ENCODE peak calls at places on chromosomes 4 and X, in eight cellular contexts. One of them, this sample, is unnamed. For H3K4me1 and H3K9me3, the result is how much of the 10 kb centered on the place peaks cover.

GRCh38 chrX:136586386-136586785 is 54.4 kb downstream of the VGLL1 start:
- DNase-seq in CD4-positive, CD25-positive, alpha-beta regulatory T cell: peak
- DNase-seq in kidney: no peak
- DNase-seq in fibroblast of lung: no peak
- DNase-seq in right atrium auricular region: no peak
- DNase-seq in psoas muscle: no peak
- DNase-seq in transverse colon: no peak
- DNase-seq in endodermal cell: no peak
- DNase-seq in this sample: no peak

GRCh38 chr4:184263910-184264732 is 46.4 kb upstream of the ENPP6 start:
- DNase-seq in psoas muscle: peak
- DNase-seq in right atrium auricular region: peak
- DNase-seq in kidney: peak
- DNase-seq in fibroblast of lung: peak
- DNase-seq in transverse colon: peak
- DNase-seq in endodermal cell: peak
- DNase-seq in CD4-positive, CD25-positive, alpha-beta regulatory T cell: peak
- DNase-seq in this sample: peak

GRCh38 chr4:89800527-89801103 is 36.3 kb downstream of the SNCA start:
- DNase-seq in right atrium auricular region: no peak
- DNase-seq in CD4-positive, CD25-positive, alpha-beta regulatory T cell: no peak
- DNase-seq in psoas muscle: no peak
- DNase-seq in transverse colon: no peak
- DNase-seq in kidney: no peak
- DNase-seq in endodermal cell: no peak
- DNase-seq in fibroblast of lung: no peak
- DNase-seq in this sample: no peak

GRCh38 chr4:95676190-95676589 is 127.4 kb upstream of the UNC5C start:
- DNase-seq in right atrium auricular region: no peak
- DNase-seq in fibroblast of lung: no peak
- DNase-seq in kidney: no peak
- DNase-seq in transverse colon: no peak
- DNase-seq in psoas muscle: no peak
- DNase-seq in CD4-positive, CD25-positive, alpha-beta regulatory T cell: no peak
- DNase-seq in endodermal cell: no peak
- DNase-seq in this sample: no peak

GRCh38 chr4:23768541-23768940 is 121.3 kb downstream of the PPARGC1A start:
- DNase-seq in right atrium auricular region: no peak
- DNase-seq in endodermal cell: no peak
- DNase-seq in fibroblast of lung: no peak
- DNase-seq in psoas muscle: no peak
- DNase-seq in CD4-positive, CD25-positive, alpha-beta regulatory T cell: no peak
- DNase-seq in kidney: no peak
- DNase-seq in transverse colon: no peak
- DNase-seq in this sample: no peak

GRCh38 chrX:66994729-66995128 is 355.9 kb upstream of the EDA2R start:
- DNase-seq in fibroblast of lung: no peak
- DNase-seq in endodermal cell: peak
- DNase-seq in transverse colon: no peak
- DNase-seq in CD4-positive, CD25-positive, alpha-beta regulatory T cell: no peak
- DNase-seq in right atrium auricular region: no peak
- DNase-seq in kidney: no peak
- DNase-seq in psoas muscle: no peak
- DNase-seq in this sample: no peak

GRCh38 chr4:3304831-3305609 is 12.2 kb downstream of the RGS12 start:
- DNase-seq in CD4-positive, CD25-positive, alpha-beta regulatory T cell: no peak
- DNase-seq in endodermal cell: peak
- DNase-seq in right atrium auricular region: no peak
- DNase-seq in fibroblast of lung: peak
- DNase-seq in transverse colon: no peak
- DNase-seq in kidney: peak
- DNase-seq in psoas muscle: peak
- DNase-seq in this sample: no peak

GRCh38 chr4:152460488-152460887 is 75.4 kb downstream of the FBXW7 start:
- DNase-seq in transverse colon: no peak
- DNase-seq in fibroblast of lung: peak
- DNase-seq in CD4-positive, CD25-positive, alpha-beta regulatory T cell: no peak
- DNase-seq in right atrium auricular region: no peak
- DNase-seq in endodermal cell: no peak
- DNase-seq in psoas muscle: no peak
- DNase-seq in kidney: no peak
- DNase-seq in this sample: no peak

GRCh38 chr4:142558851-142559250 is 287.2 kb downstream of the INPP4B start:
- DNase-seq in kidney: no peak
- DNase-seq in fibroblast of lung: peak
- DNase-seq in CD4-positive, CD25-positive, alpha-beta regulatory T cell: no peak
- DNase-seq in transverse colon: no peak
- DNase-seq in endodermal cell: no peak
- DNase-seq in right atrium auricular region: no peak
- DNase-seq in psoas muscle: no peak
- DNase-seq in this sample: no peak

GRCh38 chrX:136021903-136022302 is 36.7 kb downstream of the SLC9A6 start:
- DNase-seq in transverse colon: no peak
- DNase-seq in psoas muscle: no peak
- DNase-seq in right atrium auricular region: no peak
- DNase-seq in endodermal cell: no peak
- DNase-seq in fibroblast of lung: no peak
- DNase-seq in CD4-positive, CD25-positive, alpha-beta regulatory T cell: no peak
- DNase-seq in kidney: no peak
- DNase-seq in this sample: no peak

GRCh38 chr4:6333301-6334202 is 63.9 kb downstream of the WFS1 start:
- DNase-seq in endodermal cell: peak
- DNase-seq in right atrium auricular region: no peak
- DNase-seq in CD4-positive, CD25-positive, alpha-beta regulatory T cell: no peak
- DNase-seq in kidney: no peak
- DNase-seq in transverse colon: no peak
- DNase-seq in fibroblast of lung: peak
- DNase-seq in psoas muscle: no peak
- DNase-seq in this sample: no peak

GRCh38 chrX:136163694-136164093 is 16.4 kb downstream of the FHL1 start:
- DNase-seq in kidney: no peak
- DNase-seq in psoas muscle: no peak
- DNase-seq in transverse colon: no peak
- DNase-seq in CD4-positive, CD25-positive, alpha-beta regulatory T cell: no peak
- DNase-seq in fibroblast of lung: no peak
- DNase-seq in right atrium auricular region: no peak
- DNase-seq in endodermal cell: no peak
- DNase-seq in this sample: no peak

GRCh38 chr4:111274060-111274459 is 651.2 kb upstream of the PITX2 start:
- DNase-seq in right atrium auricular region: no peak
- DNase-seq in endodermal cell: no peak
- DNase-seq in CD4-positive, CD25-positive, alpha-beta regulatory T cell: no peak
- DNase-seq in psoas muscle: no peak
- DNase-seq in kidney: no peak
- DNase-seq in fibroblast of lung: no peak
- DNase-seq in transverse colon: no peak
- DNase-seq in this sample: no peak

GRCh38 chr4:99617374-99617773 is 40.3 kb downstream of the C4orf54 start:
- DNase-seq in endodermal cell: no peak
- DNase-seq in CD4-positive, CD25-positive, alpha-beta regulatory T cell: no peak
- DNase-seq in transverse colon: no peak
- DNase-seq in kidney: no peak
- DNase-seq in right atrium auricular region: no peak
- DNase-seq in fibroblast of lung: peak
- DNase-seq in psoas muscle: no peak
- DNase-seq in this sample: no peak

GRCh38 chr4:118729287-118730286 is 44.4 kb downstream of the METTL14 start:
- DNase-seq in CD4-positive, CD25-positive, alpha-beta regulatory T cell: peak
- DNase-seq in endodermal cell: no peak
- DNase-seq in fibroblast of lung: peak
- DNase-seq in right atrium auricular region: no peak
- DNase-seq in kidney: no peak
- DNase-seq in transverse colon: no peak
- DNase-seq in psoas muscle: no peak
- DNase-seq in this sample: no peak

GRCh38 chr4:147453561-147454141 is 27.2 kb upstream of the EDNRA start:
- DNase-seq in CD4-positive, CD25-positive, alpha-beta regulatory T cell: no peak
- DNase-seq in kidney: no peak
- DNase-seq in transverse colon: no peak
- DNase-seq in psoas muscle: no peak
- DNase-seq in fibroblast of lung: peak
- DNase-seq in endodermal cell: no peak
- DNase-seq in right atrium auricular region: no peak
- DNase-seq in this sample: no peak

GRCh38 chrX:154317391-154318000 is 21.9 kb downstream of the TKTL1 start:
- DNase-seq in right atrium auricular region: no peak
- DNase-seq in CD4-positive, CD25-positive, alpha-beta regulatory T cell: peak
- DNase-seq in psoas muscle: no peak
- DNase-seq in fibroblast of lung: peak
- DNase-seq in endodermal cell: peak
- DNase-seq in kidney: no peak
- DNase-seq in transverse colon: no peak
- DNase-seq in this sample: no peak

GRCh38 chr4:14856076-14856926 is 146.0 kb upstream of the CPEB2 start:
- DNase-seq in endodermal cell: peak
- DNase-seq in CD4-positive, CD25-positive, alpha-beta regulatory T cell: no peak
- DNase-seq in transverse colon: peak
- DNase-seq in fibroblast of lung: peak
- DNase-seq in kidney: peak
- DNase-seq in right atrium auricular region: peak
- DNase-seq in psoas muscle: peak
- DNase-seq in this sample: peak

GRCh38 chrX:16920116-16920515 is 26.3 kb upstream of the REPS2 start:
- DNase-seq in endodermal cell: no peak
- DNase-seq in fibroblast of lung: peak
- DNase-seq in transverse colon: no peak
- DNase-seq in right atrium auricular region: no peak
- DNase-seq in psoas muscle: no peak
- DNase-seq in CD4-positive, CD25-positive, alpha-beta regulatory T cell: no peak
- DNase-seq in kidney: no peak
- DNase-seq in this sample: no peak

GRCh38 chr4:136505020-136505419 is 1027.3 kb downstream of the PCDH18 start:
- DNase-seq in transverse colon: no peak
- DNase-seq in kidney: no peak
- DNase-seq in right atrium auricular region: no peak
- DNase-seq in CD4-positive, CD25-positive, alpha-beta regulatory T cell: no peak
- DNase-seq in psoas muscle: no peak
- DNase-seq in fibroblast of lung: no peak
- DNase-seq in endodermal cell: no peak
- DNase-seq in this sample: no peak

GRCh38 chr4:76214269-76214628 is 625 bp upstream of the SCARB2 start:
- DNase-seq in CD4-positive, CD25-positive, alpha-beta regulatory T cell: no peak
- DNase-seq in right atrium auricular region: no peak
- DNase-seq in endodermal cell: no peak
- DNase-seq in psoas muscle: no peak
- DNase-seq in kidney: no peak
- DNase-seq in transverse colon: peak
- DNase-seq in fibroblast of lung: no peak
- DNase-seq in this sample: no peak
- H3K4me1 ChIP-seq in CD4-positive, CD25-positive, alpha-beta regulatory T cell: under half
- H3K4me1 ChIP-seq in right atrium auricular region: half or more
- H3K4me1 ChIP-seq in endodermal cell: under half
- H3K4me1 ChIP-seq in psoas muscle: half or more
- H3K4me1 ChIP-seq in kidney: under half
- H3K4me1 ChIP-seq in transverse colon: under half
- H3K4me1 ChIP-seq in fibroblast of lung: under half
- H3K4me1 ChIP-seq in this sample: under half

DNA sequence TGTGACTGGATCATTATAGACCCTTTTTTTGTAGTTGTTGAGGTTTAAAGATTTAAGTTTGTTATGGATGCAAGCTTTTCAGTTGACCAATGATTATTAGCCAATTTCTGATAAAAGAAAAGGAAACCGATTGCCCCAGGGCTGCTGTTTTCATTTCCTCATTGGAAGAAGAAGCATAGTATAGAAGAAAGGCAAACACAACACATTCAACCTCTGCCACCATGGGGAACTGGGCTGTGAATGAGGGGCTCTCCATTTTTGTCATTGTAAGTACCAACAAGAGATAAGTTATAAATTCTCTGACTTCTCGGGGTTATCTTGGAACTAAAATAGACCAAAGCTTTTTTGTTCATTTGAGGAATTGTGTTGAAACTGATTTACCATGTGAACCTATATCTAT is at the start of gene CYBB:
- DNase-seq in fibroblast of lung: no peak
- DNase-seq in transverse colon: no peak
- DNase-seq in kidney: no peak
- DNase-seq in CD4-positive, CD25-positive, alpha-beta regulatory T cell: no peak
- DNase-seq in endodermal cell: no peak
- DNase-seq in right atrium auricular region: no peak
- DNase-seq in psoas muscle: no peak
- DNase-seq in this sample: no peak
- H3K4me3 ChIP-seq in fibroblast of lung: no peak
- H3K4me3 ChIP-seq in transverse colon: no peak
- H3K4me3 ChIP-seq in kidney: no peak
- H3K4me3 ChIP-seq in CD4-positive, CD25-positive, alpha-beta regulatory T cell: no peak
- H3K4me3 ChIP-seq in endodermal cell: no peak
- H3K4me3 ChIP-seq in right atrium auricular region: no peak
- H3K4me3 ChIP-seq in psoas muscle: peak
- H3K4me3 ChIP-seq in this sample: no peak

GRCh38 chr4:168981460-168981859 is 28.6 kb downstream of the CBR4 start:
- DNase-seq in right atrium auricular region: no peak
- DNase-seq in fibroblast of lung: peak
- DNase-seq in endodermal cell: no peak
- DNase-seq in kidney: no peak
- DNase-seq in psoas muscle: no peak
- DNase-seq in CD4-positive, CD25-positive, alpha-beta regulatory T cell: no peak
- DNase-seq in transverse colon: no peak
- DNase-seq in this sample: no peak

GRCh38 chr4:168981942-168982341 is 28.1 kb downstream of the CBR4 start:
- DNase-seq in CD4-positive, CD25-positive, alpha-beta regulatory T cell: no peak
- DNase-seq in right atrium auricular region: no peak
- DNase-seq in kidney: no peak
- DNase-seq in psoas muscle: no peak
- DNase-seq in transverse colon: no peak
- DNase-seq in endodermal cell: no peak
- DNase-seq in fibroblast of lung: no peak
- DNase-seq in this sample: no peak

GRCh38 chr4:168978001-168978700 is 31.9 kb downstream of the CBR4 start:
- DNase-seq in psoas muscle: no peak
- DNase-seq in endodermal cell: no peak
- DNase-seq in transverse colon: no peak
- DNase-seq in right atrium auricular region: no peak
- DNase-seq in CD4-positive, CD25-positive, alpha-beta regulatory T cell: no peak
- DNase-seq in fibroblast of lung: no peak
- DNase-seq in kidney: no peak
- DNase-seq in this sample: no peak

GRCh38 chr4:168979338-168979737 is 30.7 kb downstream of the CBR4 start:
- DNase-seq in psoas muscle: no peak
- DNase-seq in CD4-positive, CD25-positive, alpha-beta regulatory T cell: no peak
- DNase-seq in kidney: no peak
- DNase-seq in right atrium auricular region: no peak
- DNase-seq in endodermal cell: no peak
- DNase-seq in fibroblast of lung: no peak
- DNase-seq in transverse colon: no peak
- DNase-seq in this sample: no peak
- H3K9me3 ChIP-seq in psoas muscle: under half
- H3K9me3 ChIP-seq in CD4-positive, CD25-positive, alpha-beta regulatory T cell: under half
- H3K9me3 ChIP-seq in kidney: under half
- H3K9me3 ChIP-seq in right atrium auricular region: under half
- H3K9me3 ChIP-seq in endodermal cell: half or more
- H3K9me3 ChIP-seq in fibroblast of lung: under half
- H3K9me3 ChIP-seq in transverse colon: under half
- H3K9me3 ChIP-seq in this sample: under half

DNA sequence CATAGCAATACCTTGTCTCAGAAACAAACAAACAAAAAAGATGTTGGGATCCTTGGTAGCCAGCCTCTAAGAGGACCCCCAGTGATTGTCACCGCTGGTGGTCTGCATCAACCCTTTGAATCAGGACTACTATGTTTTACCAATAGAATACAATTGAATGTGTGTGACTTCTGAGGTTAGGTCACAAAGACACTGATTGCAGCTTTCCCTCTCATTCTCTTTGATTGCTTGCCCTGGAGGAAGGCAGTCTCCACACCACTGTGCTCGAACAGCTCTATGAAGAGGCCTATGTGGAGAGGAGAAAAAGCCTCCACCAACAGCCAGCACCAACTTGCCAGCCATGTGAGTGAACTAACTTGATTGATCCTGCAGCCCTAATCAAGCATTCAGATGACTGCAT is 2.8 kb upstream of the SMIM14 start:
- DNase-seq in CD4-positive, CD25-positive, alpha-beta regulatory T cell: no peak
- DNase-seq in transverse colon: no peak
- DNase-seq in fibroblast of lung: no peak
- DNase-seq in psoas muscle: no peak
- DNase-seq in right atrium auricular region: peak
- DNase-seq in kidney: no peak
- DNase-seq in endodermal cell: peak
- DNase-seq in this sample: no peak
- H3K4me1 ChIP-seq in CD4-positive, CD25-positive, alpha-beta regulatory T cell: under half
- H3K4me1 ChIP-seq in transverse colon: under half
- H3K4me1 ChIP-seq in fibroblast of lung: under half
- H3K4me1 ChIP-seq in psoas muscle: under half
- H3K4me1 ChIP-seq in right atrium auricular region: under half
- H3K4me1 ChIP-seq in kidney: under half
- H3K4me1 ChIP-seq in endodermal cell: under half
- H3K4me1 ChIP-seq in this sample: under half